ENCODE peak calls at places on chromosomes 4 and X, in four cellular contexts. P is heart right ventricle, H is lower lobe of right lung, V is upper lobe of left lung. X is an unnamed sample.

GRCh38 chrX:96004386-96004785 is 680.3 kb upstream of the DIAPH2 start:
- ATAC-seq in P (no peak), H (no peak), V (no peak), X (no peak)

GRCh38 chr4:100166297-100167034 is 23.8 kb downstream of the DDIT4L start:
- ATAC-seq in P (no peak), H (no peak), V (no peak), X (no peak)

GRCh38 chr4:37008199-37008598 is 236.3 kb upstream of the NWD2 start:
- ATAC-seq in P (no peak), H (no peak), V (no peak), X (no peak)

GRCh38 chr4:8191136-8191747 is 7.8 kb upstream of the SH3TC1 start:
- ATAC-seq in P (peak; percentile 80), H (peak; percentile 70), V (peak; percentile 44), X (peak; percentile 84)

GRCh38 chr4:188993871-188994270 is 854.6 kb downstream of the TRIML1 start:
- ATAC-seq in P (no peak), H (no peak), V (no peak), X (no peak)

GRCh38 chrX:109934935-109935334 is 68.0 kb upstream of the TMEM164 start:
- ATAC-seq in P (no peak), H (no peak), V (no peak), X (no peak)

GRCh38 chr4:7423391-7423790 is 11.3 kb downstream of the PSAPL1 start:
- ATAC-seq in P (no peak), H (no peak), V (no peak), X (no peak)

GRCh38 chrX:153469811-153470410 is 465 bp downstream of the HAUS7 start:
- ATAC-seq in P (peak; percentile 25), H (peak; percentile 28), V (peak; percentile 0), X (peak; percentile 16)

GRCh38 chr4:153538408-153539057 is 72.4 kb downstream of the TMEM131L start:
- ATAC-seq in P (peak; percentile 62), H (peak; percentile 66), V (peak; percentile 39), X (peak; percentile 47)

GRCh38 chr4:16024009-16024408 is 59.8 kb downstream of the PROM1 start:
- ATAC-seq in P (no peak), H (no peak), V (no peak), X (no peak)
- H3K36me3 ChIP-seq in P (no peaks in the 10 kb centered on the region), H (no peaks in the 10 kb centered on the region), V (no peaks in the 10 kb centered on the region), X (no peaks in the 10 kb centered on the region)

DNA sequence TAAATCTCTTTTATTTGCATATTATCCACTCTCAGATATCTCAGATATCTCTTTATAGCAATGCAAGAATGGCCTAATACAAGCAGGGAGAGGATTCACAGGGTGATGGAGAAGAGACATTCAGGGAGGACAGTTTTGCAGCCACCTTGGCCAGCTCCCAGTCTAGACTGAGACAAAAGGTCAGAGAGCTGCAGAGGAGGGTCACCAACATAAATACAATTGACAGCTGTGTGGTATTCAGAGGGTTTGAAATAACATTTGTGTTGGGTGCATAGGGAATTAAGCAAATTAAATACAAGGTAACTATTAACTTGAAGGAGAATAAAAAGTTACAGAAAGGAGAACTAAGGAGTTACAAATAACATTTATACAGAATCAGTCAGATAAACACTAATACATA is 189.5 kb upstream of the TAPT1 start:
- ATAC-seq in P (no peak), H (no peak), V (no peak), X (no peak)
- H3K36me3 ChIP-seq in P (no peaks in the 10 kb centered on the region), H (no peaks in the 10 kb centered on the region), V (no peaks in the 10 kb centered on the region), X (no peaks in the 10 kb centered on the region)

DNA sequence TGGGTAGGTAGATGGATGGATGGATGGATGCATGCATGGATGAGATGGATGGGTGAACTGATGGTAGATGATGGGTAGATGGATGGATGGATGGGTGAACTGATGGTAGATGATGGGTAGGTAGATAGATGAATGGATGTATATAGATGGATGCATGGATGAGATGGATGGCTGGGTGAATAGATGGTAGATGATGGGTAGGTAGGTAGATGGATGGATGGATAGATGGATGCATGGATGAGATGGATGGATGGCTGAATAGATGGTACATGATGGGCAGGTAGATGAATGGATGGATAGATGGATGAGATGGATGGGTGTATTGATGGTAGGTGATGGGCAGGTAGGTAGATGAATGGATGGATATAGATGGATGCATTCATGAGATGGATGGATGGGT is 15.1 kb upstream of the SLC25A6 start:
- ATAC-seq in P (no peak), H (no peak), V (no peak), X (no peak)
- H3K36me3 ChIP-seq in P (peaks cover 70% of the 10 kb centered on the region), H (peaks cover 45% of the 10 kb centered on the region), V (peaks cover 52% of the 10 kb centered on the region), X (peaks cover 74% of the 10 kb centered on the region)

DNA sequence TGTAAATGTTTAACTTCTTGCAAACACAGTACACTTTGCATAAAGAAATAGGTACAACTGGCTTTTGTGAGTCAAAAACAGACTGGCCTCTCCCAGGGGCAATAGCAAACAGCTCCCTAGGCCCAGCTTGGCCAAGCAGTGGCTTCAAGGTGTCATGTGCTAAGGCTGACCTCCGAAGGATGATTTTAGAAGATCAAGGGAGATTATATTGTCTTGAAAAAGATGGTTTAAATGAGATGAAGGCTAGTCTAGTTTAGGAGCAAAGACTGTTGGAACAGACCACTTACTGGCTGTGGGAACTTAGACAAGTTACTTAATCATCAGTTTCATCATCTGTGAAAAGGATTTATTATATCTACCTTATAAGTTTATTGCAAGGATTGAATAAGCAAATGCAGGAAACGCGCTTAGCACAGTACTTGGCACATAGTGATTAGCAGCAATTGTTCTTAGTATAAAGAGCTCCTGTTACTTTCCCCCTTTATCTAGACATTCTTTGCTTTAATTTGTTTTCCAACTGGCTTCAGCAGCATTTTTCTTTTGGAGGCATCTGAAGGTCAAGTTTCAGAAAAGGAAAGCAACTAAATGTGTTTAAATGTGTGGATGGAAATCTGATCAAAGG is 17.2 kb downstream of the ANXA3 start:
- ATAC-seq in P (peak; percentile 45), H (no peak), V (no peak), X (no peak)
- H3K36me3 ChIP-seq in P (peaks cover 6% of the 10 kb centered on the region), H (no peaks in the 10 kb centered on the region), V (no peaks in the 10 kb centered on the region), X (no peaks in the 10 kb centered on the region)

DNA sequence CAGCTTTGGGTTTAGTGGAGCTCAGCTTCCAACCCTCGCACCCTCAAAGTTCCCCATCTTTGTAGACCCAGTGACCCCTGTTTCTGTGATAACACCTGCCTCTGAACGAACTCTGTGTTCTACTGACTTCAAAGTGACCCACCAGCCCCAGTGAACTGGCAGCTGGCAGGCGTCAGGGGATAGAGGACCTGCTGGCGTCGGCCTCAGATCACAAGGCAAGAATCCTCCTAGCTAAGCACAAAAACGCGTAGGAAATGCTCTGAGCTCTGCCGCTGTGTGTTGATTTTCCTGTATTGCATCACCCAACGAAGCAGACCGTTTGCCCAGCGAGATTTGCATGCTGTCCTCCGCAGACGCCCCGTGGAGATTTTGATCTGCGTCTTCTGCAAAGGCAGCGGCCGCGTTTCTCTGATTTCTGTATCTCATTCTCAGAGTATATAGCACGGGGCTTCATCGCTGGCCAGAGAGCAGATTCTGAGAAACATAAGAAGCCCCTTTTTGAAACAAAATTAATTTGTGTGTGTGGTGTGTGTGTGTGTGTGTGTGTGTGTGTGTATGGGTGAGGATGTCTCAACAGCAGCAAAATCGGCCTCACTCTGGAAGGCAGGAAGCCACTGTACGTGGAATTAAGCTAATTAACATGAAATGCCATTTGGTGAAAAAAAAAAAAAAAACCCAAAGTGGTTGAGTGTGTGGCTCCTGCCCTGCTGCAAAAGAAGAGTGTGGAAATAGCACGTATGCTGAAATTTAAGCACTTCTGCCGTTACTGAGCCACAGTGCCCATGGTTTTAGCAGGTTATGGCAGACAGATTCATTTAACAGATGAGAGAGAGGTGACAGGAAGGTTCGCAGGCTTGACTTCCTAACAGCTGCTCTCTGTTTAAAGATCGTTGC is 29.2 kb upstream of the ASMTL start:
- ATAC-seq in P (peak; percentile 90), H (peak; percentile 86), V (peak; percentile 74), X (peak; percentile 72)
- H3K36me3 ChIP-seq in P (no peaks in the 10 kb centered on the region), H (no peaks in the 10 kb centered on the region), V (no peaks in the 10 kb centered on the region), X (no peaks in the 10 kb centered on the region)

DNA sequence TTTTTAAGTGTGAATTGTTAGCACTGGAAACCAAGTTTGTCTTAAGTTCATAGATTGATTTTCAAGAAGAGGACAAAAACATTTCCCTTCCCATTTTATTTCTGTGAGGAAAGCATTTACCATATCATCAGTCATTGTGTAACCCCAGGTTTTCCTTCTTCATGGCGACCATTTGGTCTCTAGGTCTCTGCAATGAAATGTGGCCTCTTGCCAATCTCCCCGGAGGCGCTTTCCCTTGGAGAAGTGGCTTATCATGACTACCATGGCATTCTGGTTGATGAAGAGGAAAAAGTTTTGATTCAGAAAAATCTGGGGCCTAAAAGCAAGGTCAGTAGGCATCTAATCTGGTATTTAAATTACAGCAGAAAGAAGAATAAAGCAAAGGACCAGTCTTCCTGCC is 54.4 kb downstream of the ADD1 start:
- ATAC-seq in P (no peak), H (no peak), V (no peak), X (no peak)
- H3K36me3 ChIP-seq in P (peaks cover 89% of the 10 kb centered on the region), H (peaks cover 94% of the 10 kb centered on the region), V (peaks cover 79% of the 10 kb centered on the region), X (no peaks in the 10 kb centered on the region)

X was measured in gastroesophageal sphincter.